ENCODE peak calls at places on chromosomes 4 and X, in nine cellular contexts. A, D, E, O, I, U, L, V and Q are unnamed samples.
A peak's percentile ranks its signal among the peaks of the same experiment; 100 is the strongest.

GRCh38 chr4:186068581-186069402 is at the start of gene TLR3:
- DNase-seq in L (no peak), O (no peak), E (no peak), V (no peak), A (no peak), I (no peak), U (no peak), D (no peak), Q (no peak)

GRCh38 chrX:45716747-45717146 is 516.1 kb upstream of the DIPK2B start:
- DNase-seq in V (no peak), I (no peak), U (no peak), D (no peak), L (no peak), E (peak; percentile 28), A (no peak), O (no peak), Q (no peak)

GRCh38 chr4:7689773-7690693 is 249.6 kb downstream of the AFAP1 start:
- DNase-seq in D (no peak), I (no peak), O (no peak), L (no peak), A (no peak), V (no peak), U (no peak), E (no peak), Q (no peak)

GRCh38 chr4:168893807-168894206 is 116.2 kb downstream of the CBR4 start:
- DNase-seq in L (no peak), E (no peak), D (no peak), I (no peak), U (no peak), O (no peak), A (no peak), V (no peak), Q (no peak)

GRCh38 chr4:108483077-108483476 is 137.3 kb upstream of the RPL34 start:
- DNase-seq in V (no peak), A (no peak), U (no peak), D (no peak), L (no peak), E (no peak), I (no peak), O (no peak), Q (no peak)

GRCh38 chr4:107548211-107548905 is 171.7 kb downstream of the PAPSS1 start:
- DNase-seq in V (no peak), A (no peak), I (no peak), U (no peak), E (no peak), D (no peak), L (no peak), O (no peak), Q (no peak)

GRCh38 chr4:182370491-182370890 is 127.3 kb downstream of the TENM3 start:
- DNase-seq in I (no peak), E (no peak), A (no peak), V (no peak), O (no peak), U (no peak), D (no peak), L (no peak), Q (no peak)

GRCh38 chr4:19592391-19592790 is 659.3 kb upstream of the SLIT2 start:
- DNase-seq in E (no peak), V (no peak), D (no peak), A (no peak), O (no peak), L (no peak), U (no peak), I (no peak), Q (no peak)

GRCh38 chr4:91330555-91331137 is 973.1 kb upstream of the GRID2 start:
- DNase-seq in E (no peak), V (no peak), I (no peak), D (no peak), O (no peak), U (no peak), A (no peak), L (no peak), Q (no peak)

GRCh38 chr4:75849459-75849858 is 52.8 kb downstream of the PPEF2 start:
- DNase-seq in L (no peak), U (no peak), V (no peak), D (no peak), I (no peak), E (no peak), O (no peak), A (no peak), Q (no peak)

GRCh38 chr4:83251074-83251835 is 33.3 kb downstream of the COQ2 start:
- DNase-seq in L (no peak), V (no peak), U (no peak), O (no peak), I (no peak), E (no peak), A (no peak), D (no peak), Q (no peak)

GRCh38 chr4:6887591-6888371 is 21.8 kb upstream of the TBC1D14 start:
- DNase-seq in A (no peak), V (no peak), I (no peak), U (no peak), D (no peak), E (peak; percentile 9), L (no peak), O (no peak), Q (no peak)

GRCh38 chr4:177862541-177863176 is 420.4 kb upstream of the AGA start:
- DNase-seq in L (no peak), V (no peak), I (no peak), U (no peak), D (no peak), A (no peak), O (no peak), E (no peak), Q (no peak)

GRCh38 chr4:32658019-32658418 is 1937.8 kb downstream of the PCDH7 start:
- DNase-seq in L (no peak), A (no peak), V (no peak), U (no peak), O (no peak), E (no peak), D (no peak), I (no peak), Q (no peak)

GRCh38 chr4:189823611-189824010 is 117.1 kb upstream of the FRG1 start:
- DNase-seq in E (no peak), A (no peak), I (no peak), D (no peak), L (no peak), U (no peak), V (no peak), O (no peak), Q (peak; percentile 66)

GRCh38 chr4:78299565-78299972 is 242.4 kb downstream of the FRAS1 start:
- DNase-seq in I (no peak), L (no peak), V (no peak), A (no peak), E (no peak), U (no peak), O (no peak), D (no peak), Q (no peak)

GRCh38 chr4:158121203-158121586 is 51.6 kb downstream of the GASK1B start:
- DNase-seq in A (no peak), E (no peak), L (no peak), V (peak; percentile 79), U (no peak), I (peak; percentile 37), D (peak; percentile 44), O (peak; percentile 33), Q (no peak)

GRCh38 chr4:134567461-134567860 is 365.9 kb upstream of the PABPC4L start:
- DNase-seq in L (no peak), U (no peak), I (no peak), A (no peak), E (no peak), D (no peak), O (no peak), V (no peak), Q (no peak)

GRCh38 chrX:42803320-42803719 is 25.4 kb upstream of the PPP1R2C start:
- DNase-seq in A (no peak), O (no peak), I (no peak), V (no peak), L (no peak), U (no peak), E (no peak), D (no peak), Q (no peak)

GRCh38 chrX:17564689-17565409 is 172.4 kb upstream of the SCML1 start:
- DNase-seq in A (no peak), E (no peak), U (no peak), O (peak; percentile 24), V (peak; percentile 65), I (no peak), D (no peak), L (no peak), Q (no peak)
- TF ChIP-seq EP300 in A (no peak), E (no peak), U (no peak), O (no peak), V (no peak), I (no peak), D (no peak), L (no peak), Q (no peak)

GRCh38 chrX:41499195-41499594 is 52.1 kb downstream of the NYX start:
- DNase-seq in I (no peak), O (no peak), V (no peak), D (no peak), A (no peak), L (no peak), U (no peak), E (no peak), Q (no peak)
- TF ChIP-seq EP300 in I (no peak), O (no peak), V (no peak), D (no peak), A (no peak), L (no peak), U (no peak), E (no peak), Q (no peak)

GRCh38 chr4:3192188-3192587 is 56.8 kb upstream of the MSANTD1 start:
- DNase-seq in A (no peak), U (no peak), O (no peak), I (no peak), E (no peak), V (no peak), D (no peak), L (no peak), Q (no peak)
- TF ChIP-seq EP300 in A (no peak), U (no peak), O (no peak), I (no peak), E (no peak), V (no peak), D (no peak), L (no peak), Q (no peak)

GRCh38 chrX:1591102-1591862 is at the start of gene AKAP17A:
- DNase-seq in E (peak; percentile 98), A (peak; percentile 89), D (peak; percentile 95), I (peak; percentile 96), L (peak; percentile 98), O (peak; percentile 93), U (peak; percentile 96), V (peak; percentile 98), Q (peak; percentile 99)

GRCh38 chrX:1582686-1583437 is 8.5 kb upstream of the AKAP17A start:
- DNase-seq in D (no peak), A (no peak), U (no peak), O (no peak), L (no peak), I (peak; percentile 69), E (no peak), V (no peak), Q (peak; percentile 72)

GRCh38 chrX:1589356-1590130 is 1.9 kb upstream of the AKAP17A start:
- DNase-seq in L (no peak), A (no peak), D (no peak), E (no peak), O (no peak), I (no peak), U (no peak), V (no peak), Q (peak; percentile 86)

GRCh38 chrX:1584237-1585011 is 7.0 kb upstream of the AKAP17A start:
- DNase-seq in D (no peak), O (no peak), V (no peak), I (no peak), A (no peak), E (no peak), U (no peak), L (no peak), Q (peak; percentile 55)

GRCh38 chrX:1587161-1587560 is 4.2 kb upstream of the AKAP17A start:
- DNase-seq in I (no peak), E (no peak), A (no peak), L (no peak), O (no peak), V (no peak), D (no peak), U (no peak), Q (peak; percentile 12)
- TF ChIP-seq EP300 in I (no peak), E (no peak), A (no peak), L (no peak), O (no peak), V (no peak), D (no peak), U (no peak), Q (no peak)